ENCODE peak calls at places on chromosomes 3 and 15, in six cellular contexts. One of them, this sample, is unnamed. For H3K9me3, the result is how much of the 10 kb centered on the place peaks cover.

GRCh38 chr3:112531358-112531781 is 30.4 kb downstream of the ATG3 start:
- DNase-seq in cardiac muscle cell: peak
- DNase-seq in right lobe of liver: no peak
- DNase-seq in hepatocyte: peak
- DNase-seq in stomach: no peak
- DNase-seq in Peyer's patch: no peak
- DNase-seq in this sample: no peak

GRCh38 chr3:89314454-89314853 is 207.0 kb downstream of the EPHA3 start:
- DNase-seq in cardiac muscle cell: peak
- DNase-seq in right lobe of liver: no peak
- DNase-seq in hepatocyte: peak
- DNase-seq in stomach: no peak
- DNase-seq in Peyer's patch: no peak
- DNase-seq in this sample: no peak

GRCh38 chr3:150069158-150069536 is 98.5 kb upstream of the PFN2 start:
- DNase-seq in cardiac muscle cell: no peak
- DNase-seq in right lobe of liver: no peak
- DNase-seq in hepatocyte: no peak
- DNase-seq in stomach: no peak
- DNase-seq in Peyer's patch: no peak
- DNase-seq in this sample: no peak

GRCh38 chr3:10286596-10287295 is 6.0 kb downstream of the GHRL start:
- DNase-seq in cardiac muscle cell: no peak
- DNase-seq in right lobe of liver: no peak
- DNase-seq in hepatocyte: no peak
- DNase-seq in stomach: no peak
- DNase-seq in Peyer's patch: no peak
- DNase-seq in this sample: no peak

GRCh38 chr3:46913644-46914043 is 36.1 kb downstream of the PTH1R start:
- DNase-seq in cardiac muscle cell: peak
- DNase-seq in right lobe of liver: no peak
- DNase-seq in hepatocyte: peak
- DNase-seq in stomach: no peak
- DNase-seq in Peyer's patch: peak
- DNase-seq in this sample: no peak

GRCh38 chr15:51680316-51680715 is 987 bp upstream of the SCG3 start:
- DNase-seq in cardiac muscle cell: no peak
- DNase-seq in right lobe of liver: no peak
- DNase-seq in hepatocyte: no peak
- DNase-seq in stomach: no peak
- DNase-seq in Peyer's patch: no peak
- DNase-seq in this sample: no peak

GRCh38 chr3:69822501-69822900 is 83.2 kb downstream of the MITF start:
- DNase-seq in cardiac muscle cell: no peak
- DNase-seq in right lobe of liver: no peak
- DNase-seq in hepatocyte: no peak
- DNase-seq in stomach: no peak
- DNase-seq in Peyer's patch: no peak
- DNase-seq in this sample: no peak

GRCh38 chr3:60046212-60046611 is 996.4 kb upstream of the CFAP20DC start:
- DNase-seq in cardiac muscle cell: no peak
- DNase-seq in right lobe of liver: peak
- DNase-seq in hepatocyte: no peak
- DNase-seq in stomach: no peak
- DNase-seq in Peyer's patch: no peak
- DNase-seq in this sample: no peak

GRCh38 chr3:125123906-125124305 is 68.1 kb upstream of the HEG1 start:
- DNase-seq in cardiac muscle cell: no peak
- DNase-seq in right lobe of liver: no peak
- DNase-seq in hepatocyte: no peak
- DNase-seq in stomach: no peak
- DNase-seq in Peyer's patch: no peak
- DNase-seq in this sample: no peak

GRCh38 chr3:46236294-46237054 is 5.8 kb upstream of the CCR3 start:
- DNase-seq in cardiac muscle cell: no peak
- DNase-seq in right lobe of liver: no peak
- DNase-seq in hepatocyte: no peak
- DNase-seq in stomach: no peak
- DNase-seq in Peyer's patch: peak
- DNase-seq in this sample: no peak

GRCh38 chr3:65732060-65732933 is 306.4 kb downstream of the MAGI1 start:
- DNase-seq in cardiac muscle cell: peak
- DNase-seq in right lobe of liver: no peak
- DNase-seq in hepatocyte: peak
- DNase-seq in stomach: no peak
- DNase-seq in Peyer's patch: no peak
- DNase-seq in this sample: no peak

GRCh38 chr3:14780927-14781507 is 37.7 kb upstream of the FGD5 start:
- DNase-seq in cardiac muscle cell: peak
- DNase-seq in right lobe of liver: peak
- DNase-seq in hepatocyte: peak
- DNase-seq in stomach: peak
- DNase-seq in Peyer's patch: peak
- DNase-seq in this sample: peak

GRCh38 chr3:63467392-63467791 is 185.1 kb upstream of the SNTN start:
- DNase-seq in cardiac muscle cell: no peak
- DNase-seq in right lobe of liver: no peak
- DNase-seq in hepatocyte: peak
- DNase-seq in stomach: no peak
- DNase-seq in Peyer's patch: no peak
- DNase-seq in this sample: no peak

GRCh38 chr3:106957021-106957420 is 420.2 kb upstream of the CCDC54 start:
- DNase-seq in cardiac muscle cell: no peak
- DNase-seq in right lobe of liver: no peak
- DNase-seq in hepatocyte: no peak
- DNase-seq in stomach: no peak
- DNase-seq in Peyer's patch: no peak
- DNase-seq in this sample: no peak

GRCh38 chr3:124315215-124316033 is 323.5 kb upstream of the ROPN1 start:
- DNase-seq in cardiac muscle cell: no peak
- DNase-seq in right lobe of liver: no peak
- DNase-seq in hepatocyte: peak
- DNase-seq in stomach: no peak
- DNase-seq in Peyer's patch: peak
- DNase-seq in this sample: no peak

GRCh38 chr3:129104051-129104450 is 17.6 kb downstream of the RAB43 start:
- DNase-seq in cardiac muscle cell: no peak
- DNase-seq in right lobe of liver: no peak
- DNase-seq in hepatocyte: no peak
- DNase-seq in stomach: no peak
- DNase-seq in Peyer's patch: no peak
- DNase-seq in this sample: no peak

GRCh38 chr15:37872661-37873060 is 61.8 kb upstream of the TMCO5A start:
- DNase-seq in cardiac muscle cell: no peak
- DNase-seq in right lobe of liver: peak
- DNase-seq in hepatocyte: peak
- DNase-seq in stomach: no peak
- DNase-seq in Peyer's patch: no peak
- DNase-seq in this sample: no peak

GRCh38 chr3:124351430-124352142 is 359.7 kb upstream of the ROPN1 start:
- DNase-seq in cardiac muscle cell: peak
- DNase-seq in right lobe of liver: no peak
- DNase-seq in hepatocyte: peak
- DNase-seq in stomach: no peak
- DNase-seq in Peyer's patch: peak
- DNase-seq in this sample: no peak

GRCh38 chr3:37474936-37475335 is 300.6 kb upstream of the LRRFIP2 start:
- DNase-seq in cardiac muscle cell: no peak
- DNase-seq in right lobe of liver: no peak
- DNase-seq in hepatocyte: peak
- DNase-seq in stomach: no peak
- DNase-seq in Peyer's patch: no peak
- DNase-seq in this sample: no peak

GRCh38 chr3:152202976-152203626 is 65.6 kb upstream of the MBNL1 start:
- DNase-seq in cardiac muscle cell: no peak
- DNase-seq in right lobe of liver: peak
- DNase-seq in hepatocyte: no peak
- DNase-seq in stomach: no peak
- DNase-seq in Peyer's patch: peak
- DNase-seq in this sample: no peak

GRCh38 chr3:159418571-159419526 is 569.8 kb upstream of the IL12A start:
- DNase-seq in cardiac muscle cell: no peak
- DNase-seq in right lobe of liver: no peak
- DNase-seq in hepatocyte: peak
- DNase-seq in stomach: no peak
- DNase-seq in Peyer's patch: no peak
- DNase-seq in this sample: no peak

GRCh38 chr3:57464801-57465200 is 79.3 kb downstream of the DNAH12 start:
- DNase-seq in cardiac muscle cell: peak
- DNase-seq in right lobe of liver: no peak
- DNase-seq in hepatocyte: no peak
- DNase-seq in stomach: no peak
- DNase-seq in Peyer's patch: no peak
- DNase-seq in this sample: no peak

GRCh38 chr3:170337420-170337819 is 20.1 kb upstream of the SKIL start:
- DNase-seq in cardiac muscle cell: no peak
- DNase-seq in right lobe of liver: no peak
- DNase-seq in hepatocyte: no peak
- DNase-seq in stomach: no peak
- DNase-seq in Peyer's patch: no peak
- DNase-seq in this sample: no peak

GRCh38 chr15:99096173-99096893 is 8.5 kb upstream of the SYNM start:
- DNase-seq in cardiac muscle cell: no peak
- DNase-seq in right lobe of liver: no peak
- DNase-seq in hepatocyte: no peak
- DNase-seq in stomach: no peak
- DNase-seq in Peyer's patch: no peak
- DNase-seq in this sample: no peak

DNA sequence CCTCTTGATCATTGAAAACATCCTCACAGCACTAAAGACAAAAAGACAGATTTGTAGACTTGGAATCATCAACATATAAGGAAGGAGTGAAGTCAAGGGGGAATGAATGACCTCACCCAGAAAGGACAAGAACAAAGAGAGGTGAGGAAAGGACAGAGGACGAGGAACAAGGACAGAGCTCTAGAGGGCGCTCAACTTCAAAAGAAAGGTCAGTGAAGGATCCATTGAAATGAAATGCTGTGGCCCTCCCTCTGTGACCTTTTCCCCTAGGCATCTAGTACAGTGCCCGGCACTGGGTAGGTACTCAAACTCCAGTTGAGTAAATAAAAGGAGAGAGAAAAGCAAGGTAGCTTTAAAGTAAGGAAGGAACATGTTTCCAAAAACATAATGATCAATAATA is 2.6 kb downstream of the ATP8B4 start:
- DNase-seq in cardiac muscle cell: peak
- DNase-seq in right lobe of liver: no peak
- DNase-seq in hepatocyte: no peak
- DNase-seq in stomach: no peak
- DNase-seq in Peyer's patch: peak
- DNase-seq in this sample: no peak
- H3K9me3 ChIP-seq in cardiac muscle cell: under half
- H3K9me3 ChIP-seq in right lobe of liver: under half
- H3K9me3 ChIP-seq in hepatocyte: under half
- H3K9me3 ChIP-seq in stomach: under half
- H3K9me3 ChIP-seq in Peyer's patch: under half
- H3K9me3 ChIP-seq in this sample: under half

GRCh38 chr15:47908950-47909670 is 191.8 kb downstream of the SEMA6D start:
- DNase-seq in cardiac muscle cell: no peak
- DNase-seq in right lobe of liver: no peak
- DNase-seq in hepatocyte: no peak
- DNase-seq in stomach: no peak
- DNase-seq in Peyer's patch: no peak
- DNase-seq in this sample: no peak
- H3K9me3 ChIP-seq in cardiac muscle cell: under half
- H3K9me3 ChIP-seq in right lobe of liver: under half
- H3K9me3 ChIP-seq in hepatocyte: under half
- H3K9me3 ChIP-seq in stomach: under half
- H3K9me3 ChIP-seq in Peyer's patch: under half
- H3K9me3 ChIP-seq in this sample: under half

GRCh38 chr3:177758131-177758530 is 560.8 kb upstream of the TBL1XR1 start:
- DNase-seq in cardiac muscle cell: no peak
- DNase-seq in right lobe of liver: no peak
- DNase-seq in hepatocyte: no peak
- DNase-seq in stomach: no peak
- DNase-seq in Peyer's patch: no peak
- DNase-seq in this sample: no peak
- H3K9me3 ChIP-seq in cardiac muscle cell: under half
- H3K9me3 ChIP-seq in right lobe of liver: under half
- H3K9me3 ChIP-seq in hepatocyte: under half
- H3K9me3 ChIP-seq in stomach: under half
- H3K9me3 ChIP-seq in Peyer's patch: under half
- H3K9me3 ChIP-seq in this sample: under half

DNA sequence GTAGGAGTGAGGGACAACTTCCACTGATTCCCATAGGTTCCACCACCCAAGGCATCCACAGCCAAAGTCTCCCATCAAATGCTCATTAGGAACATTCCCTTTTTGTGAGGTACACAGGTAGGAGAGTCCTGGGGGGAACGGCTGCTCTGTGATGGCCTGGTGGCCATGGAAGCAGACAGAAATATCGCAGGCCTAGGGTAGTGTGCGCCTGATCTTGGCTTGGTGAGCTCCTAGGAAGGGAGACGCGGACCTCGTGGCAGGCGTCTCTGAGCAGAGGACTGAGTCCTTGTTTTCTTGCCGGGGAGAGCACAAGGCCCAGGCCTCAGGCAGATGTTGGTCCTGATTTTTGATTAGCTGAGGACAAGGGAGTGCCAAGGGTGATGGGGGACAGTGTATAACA is 99.5 kb downstream of the SNRPN start:
- DNase-seq in cardiac muscle cell: no peak
- DNase-seq in right lobe of liver: no peak
- DNase-seq in hepatocyte: no peak
- DNase-seq in stomach: peak
- DNase-seq in Peyer's patch: no peak
- DNase-seq in this sample: no peak
- H3K9me3 ChIP-seq in cardiac muscle cell: under half
- H3K9me3 ChIP-seq in right lobe of liver: under half
- H3K9me3 ChIP-seq in hepatocyte: half or more
- H3K9me3 ChIP-seq in stomach: half or more
- H3K9me3 ChIP-seq in Peyer's patch: half or more
- H3K9me3 ChIP-seq in this sample: under half

GRCh38 chr3:197238842-197239241 is 59.6 kb downstream of the DLG1 start:
- DNase-seq in cardiac muscle cell: no peak
- DNase-seq in right lobe of liver: no peak
- DNase-seq in hepatocyte: no peak
- DNase-seq in stomach: no peak
- DNase-seq in Peyer's patch: no peak
- DNase-seq in this sample: no peak
- H3K9me3 ChIP-seq in cardiac muscle cell: under half
- H3K9me3 ChIP-seq in right lobe of liver: under half
- H3K9me3 ChIP-seq in hepatocyte: under half
- H3K9me3 ChIP-seq in stomach: under half
- H3K9me3 ChIP-seq in Peyer's patch: under half
- H3K9me3 ChIP-seq in this sample: under half

DNA sequence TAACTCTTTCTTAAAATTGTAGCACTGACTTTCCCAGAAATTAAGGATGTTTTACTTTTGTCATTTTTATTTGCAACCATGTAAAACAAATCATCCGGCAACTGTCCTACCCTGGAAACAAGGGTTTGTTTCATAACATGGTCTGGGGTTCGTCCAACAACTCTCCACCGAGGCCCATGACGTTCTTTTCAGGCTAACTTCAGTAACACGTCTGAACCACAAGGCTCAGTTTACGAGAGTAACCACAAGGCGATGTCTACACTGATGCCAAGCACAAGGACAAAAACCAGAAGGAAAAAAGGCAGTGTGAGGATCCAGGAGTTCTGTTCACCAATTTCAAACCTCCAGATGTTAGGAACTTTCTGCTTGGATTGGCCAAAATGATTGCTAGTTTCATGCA is 546.1 kb downstream of the NTRK3 start:
- DNase-seq in cardiac muscle cell: no peak
- DNase-seq in right lobe of liver: no peak
- DNase-seq in hepatocyte: peak
- DNase-seq in stomach: no peak
- DNase-seq in Peyer's patch: no peak
- DNase-seq in this sample: no peak
- H3K9me3 ChIP-seq in cardiac muscle cell: under half
- H3K9me3 ChIP-seq in right lobe of liver: under half
- H3K9me3 ChIP-seq in hepatocyte: under half
- H3K9me3 ChIP-seq in stomach: under half
- H3K9me3 ChIP-seq in Peyer's patch: under half
- H3K9me3 ChIP-seq in this sample: under half

GRCh38 chr3:44722103-44722401 is 7.4 kb upstream of the ZNF501 start:
- DNase-seq in cardiac muscle cell: no peak
- DNase-seq in right lobe of liver: no peak
- DNase-seq in hepatocyte: no peak
- DNase-seq in stomach: no peak
- DNase-seq in Peyer's patch: no peak
- DNase-seq in this sample: no peak
- H3K9me3 ChIP-seq in cardiac muscle cell: under half
- H3K9me3 ChIP-seq in right lobe of liver: under half
- H3K9me3 ChIP-seq in hepatocyte: under half
- H3K9me3 ChIP-seq in stomach: half or more
- H3K9me3 ChIP-seq in Peyer's patch: half or more
- H3K9me3 ChIP-seq in this sample: under half

This sample was measured in pancreas.